ENCODE peak calls at places on chromosome 22, in ten cellular contexts. O, J, Y, A, I, K, N, G, D and X are unnamed samples.
A peak's percentile ranks its signal among the peaks of the same experiment; 100 is the strongest.

GRCh38 chr22:49482811-49483210 is 344.9 kb downstream of the BRD1 start:
- DNase-seq in D (no peak), O (no peak), A (no peak), N (no peak), G (no peak), K (no peak), Y (no peak), J (no peak), I (no peak), X (no peak)

GRCh38 chr22:37491559-37492427 is 5.6 kb upstream of the MFNG start:
- DNase-seq in I (no peak), Y (no peak), K (no peak), O (no peak), J (no peak), A (no peak), G (no peak), D (no peak), N (no peak), X (no peak)

GRCh38 chr22:29016067-29016938 is 45.3 kb downstream of the C22orf31 start:
- DNase-seq in I (no peak), G (no peak), N (no peak), J (no peak), K (no peak), O (no peak), Y (no peak), D (no peak), A (no peak), X (no peak)

GRCh38 chr22:29757096-29757495 is 9.7 kb downstream of the ZMAT5 start:
- DNase-seq in D (no peak), K (no peak), O (no peak), G (no peak), Y (no peak), A (no peak), I (no peak), N (no peak), J (no peak), X (no peak)

GRCh38 chr22:24119476-24119875 is 61.8 kb upstream of the SUSD2 start:
- DNase-seq in Y (no peak), K (no peak), I (no peak), G (no peak), O (no peak), J (no peak), N (no peak), A (no peak), D (no peak), X (no peak)

GRCh38 chr22:20015971-20016733 is 471 bp downstream of the ARVCF start:
- DNase-seq in K (no peak), J (no peak), I (no peak), O (peak; percentile 55), D (peak; percentile 68), A (no peak), G (peak; percentile 66), Y (peak; percentile 20), N (peak; percentile 65), X (peak; percentile 48)

GRCh38 chr22:19129871-19130270 is 1.2 kb upstream of the TSSK2 start:
- DNase-seq in J (no peak), I (no peak), G (no peak), O (no peak), N (no peak), D (no peak), A (no peak), Y (no peak), K (no peak), X (no peak)

GRCh38 chr22:28141614-28142013 is 222.6 kb upstream of the PITPNB start:
- DNase-seq in N (no peak), G (no peak), J (peak; percentile 91), D (no peak), I (peak; percentile 92), O (no peak), Y (no peak), K (no peak), A (no peak), X (no peak)

GRCh38 chr22:50613291-50613981 is 12.8 kb downstream of the MAPK8IP2 start:
- DNase-seq in J (no peak), K (peak; percentile 68), D (no peak), O (peak; percentile 67), I (no peak), Y (no peak), N (no peak), A (no peak), G (peak; percentile 73), X (peak; percentile 73)

GRCh38 chr22:44531487-44531886 is 33.5 kb upstream of the RTL6 start:
- DNase-seq in O (peak; percentile 65), N (no peak), I (no peak), K (no peak), D (no peak), A (no peak), J (no peak), Y (no peak), G (no peak), X (no peak)

GRCh38 chr22:37610480-37611148 is 2.0 kb downstream of the GGA1 start:
- DNase-seq in I (no peak), D (no peak), N (peak; percentile 82), O (no peak), A (no peak), J (no peak), G (no peak), Y (no peak), K (no peak), X (peak; percentile 56)

GRCh38 chr22:44147821-44148574 is 32.7 kb upstream of the PARVG start:
- DNase-seq in J (peak; percentile 82), Y (no peak), N (no peak), D (peak; percentile 66), K (no peak), G (no peak), A (no peak), I (peak; percentile 83), O (no peak), X (no peak)

GRCh38 chr22:50676661-50677492 is 4.3 kb downstream of the SHANK3 start:
- DNase-seq in J (no peak), O (no peak), I (no peak), N (no peak), K (no peak), G (no peak), A (no peak), Y (no peak), D (peak; percentile 1), X (peak; percentile 4)

GRCh38 chr22:29216873-29217666 is 11.4 kb downstream of the EMID1 start:
- DNase-seq in A (no peak), I (peak; percentile 17), D (no peak), G (peak; percentile 75), N (peak; percentile 71), O (no peak), K (no peak), Y (no peak), J (no peak), X (peak; percentile 68)

GRCh38 chr22:35599364-35599763 is 17.8 kb downstream of the MB start:
- DNase-seq in I (no peak), A (no peak), G (no peak), J (no peak), Y (no peak), O (peak; percentile 17), D (no peak), K (no peak), N (peak; percentile 26), X (no peak)

GRCh38 chr22:35597692-35598395 is 19.3 kb downstream of the MB start:
- DNase-seq in D (no peak), N (peak; percentile 31), O (peak; percentile 77), I (no peak), Y (no peak), K (no peak), A (no peak), J (no peak), G (no peak), X (no peak)

GRCh38 chr22:35598396-35598710 is 18.8 kb downstream of the MB start:
- DNase-seq in K (no peak), G (no peak), D (no peak), I (no peak), J (no peak), O (peak; percentile 27), A (no peak), Y (no peak), N (peak; percentile 22), X (no peak)

GRCh38 chr22:35594686-35595085 is 22.4 kb downstream of the MB start:
- DNase-seq in I (no peak), A (no peak), O (peak; percentile 19), J (no peak), Y (no peak), K (no peak), N (no peak), D (no peak), G (no peak), X (no peak)

GRCh38 chr22:35596821-35597220 is 20.3 kb downstream of the MB start:
- DNase-seq in N (peak; percentile 25), A (no peak), D (no peak), O (peak; percentile 84), G (peak; percentile 82), I (no peak), J (no peak), K (no peak), Y (no peak), X (no peak)
- H3K27ac ChIP-seq in N (no peak overlapping the region), A (no peak overlapping the region), D (no peak overlapping the region), O (peak overlapping the region; percentile 87), G (peak overlapping the region; percentile 80), I (no peak overlapping the region), J (no peak overlapping the region), K (no peak overlapping the region), Y (no peak overlapping the region), X (no peak overlapping the region)

DNA sequence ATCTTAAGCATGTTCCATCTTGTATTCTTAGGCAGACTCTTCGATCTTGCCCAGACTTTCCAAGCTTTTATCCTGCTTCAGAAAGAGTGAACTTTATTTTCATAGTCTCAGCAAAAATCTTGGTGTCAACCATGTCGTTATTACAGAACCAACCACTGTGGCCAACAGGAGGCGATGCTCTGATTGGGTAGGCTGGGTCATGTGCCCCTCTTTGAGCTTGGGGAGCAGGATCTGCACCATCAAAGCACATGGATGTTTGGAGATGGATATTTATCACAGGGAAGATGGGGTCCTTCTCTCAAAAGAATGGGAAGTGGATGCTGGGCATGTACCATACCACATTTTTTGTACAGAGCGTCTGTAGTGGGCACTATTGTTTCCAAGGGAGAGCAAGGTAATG is 197.4 kb downstream of the MYO18B start:
- DNase-seq in D (no peak), Y (no peak), G (no peak), K (no peak), O (no peak), J (no peak), A (no peak), N (no peak), I (no peak), X (no peak)
- H3K27me3 ChIP-seq in D (no peaks in the 10 kb centered on the region), Y (no peaks in the 10 kb centered on the region), G (no peaks in the 10 kb centered on the region), K (peaks cover 62% of the 10 kb centered on the region), O (no peaks in the 10 kb centered on the region), J (no peaks in the 10 kb centered on the region), A (no peaks in the 10 kb centered on the region), N (no peaks in the 10 kb centered on the region), I (no peaks in the 10 kb centered on the region), X (no peaks in the 10 kb centered on the region)

GRCh38 chr22:31812977-31813605 is 59.3 kb downstream of the DEPDC5 start:
- DNase-seq in D (no peak), K (no peak), J (no peak), G (no peak), I (no peak), O (no peak), N (no peak), Y (no peak), A (no peak), X (no peak)
- H3K36me3 ChIP-seq in D (no peaks in the 10 kb centered on the region), K (peaks cover 33% of the 10 kb centered on the region), J (peaks cover 28% of the 10 kb centered on the region), G (peaks cover 94% of the 10 kb centered on the region), I (peaks cover 3% of the 10 kb centered on the region), O (peaks cover 97% of the 10 kb centered on the region), N (peaks cover 7% of the 10 kb centered on the region), Y (peaks cover 61% of the 10 kb centered on the region), A (peaks cover 49% of the 10 kb centered on the region), X (no peaks in the 10 kb centered on the region)

DNA sequence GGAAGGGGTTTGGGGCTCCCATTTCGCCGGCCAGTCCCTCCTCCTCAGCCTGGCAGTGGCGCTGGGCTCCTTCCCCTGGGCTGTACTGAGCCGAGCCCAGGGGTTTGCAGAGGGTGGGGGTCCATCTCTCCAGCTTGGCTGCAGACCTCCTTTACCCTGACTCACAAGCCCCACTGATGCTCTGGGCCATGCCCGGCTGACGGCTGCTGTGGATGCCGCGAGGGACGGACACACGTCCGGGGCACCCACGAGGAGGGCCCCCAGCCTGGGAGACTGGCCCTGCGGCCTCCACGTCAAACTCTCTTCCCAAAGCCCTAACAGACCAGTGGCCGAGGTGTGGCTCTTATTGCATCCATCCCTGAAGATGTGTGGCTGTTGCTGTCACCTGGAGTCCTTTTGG is 14.1 kb downstream of the PMM1 start:
- DNase-seq in I (no peak), J (no peak), A (no peak), Y (no peak), O (no peak), N (no peak), G (no peak), K (no peak), D (no peak), X (no peak)
- H3K27ac ChIP-seq in I (no peak overlapping the region), J (no peak overlapping the region), A (peak overlapping the region; percentile 59), Y (no peak overlapping the region), O (peak overlapping the region; percentile 64), N (peak overlapping the region; percentile 4), G (no peak overlapping the region), K (no peak overlapping the region), D (no peak overlapping the region), X (no peak overlapping the region)